ENCODE peak calls at places on chromosomes 13 and 19, in seven cellular contexts. K, Y, U, Q, H, N and W are unnamed samples.

GRCh38 chr19:4622695-4623421 is 16.5 kb upstream of the TNFAIP8L1 start:
- DNase-seq in K (no peak), Y (peak), U (no peak), Q (no peak), H (no peak), N (peak), W (no peak)

GRCh38 chr19:32647361-32647760 is 27.6 kb downstream of the ANKRD27 start:
- DNase-seq in K (no peak), Y (no peak), U (no peak), Q (no peak), H (no peak), N (no peak), W (no peak)

GRCh38 chr19:7203317-7203716 is 90.9 kb downstream of the INSR start:
- DNase-seq in K (no peak), Y (no peak), U (no peak), Q (no peak), H (no peak), N (no peak), W (no peak)

GRCh38 chr19:18612772-18613588 is at the start of gene TMEM59L:
- DNase-seq in K (no peak), Y (peak), U (no peak), Q (no peak), H (no peak), N (peak), W (peak)

GRCh38 chr19:1468274-1469199 is 10.5 kb downstream of the C19orf25 start:
- DNase-seq in K (no peak), Y (no peak), U (no peak), Q (peak), H (no peak), N (no peak), W (no peak)

GRCh38 chr13:89740994-89741678 is 1606.4 kb upstream of the MIR17HG start:
- DNase-seq in K (no peak), Y (no peak), U (no peak), Q (peak), H (no peak), N (no peak), W (no peak)

GRCh38 chr13:28981530-28981929 is 161.4 kb downstream of the MTUS2 start:
- DNase-seq in K (no peak), Y (no peak), U (no peak), Q (no peak), H (no peak), N (no peak), W (no peak)

GRCh38 chr19:46357846-46358583 is 11.1 kb downstream of the PPP5C start:
- DNase-seq in K (no peak), Y (no peak), U (peak), Q (no peak), H (no peak), N (no peak), W (no peak)

GRCh38 chr13:27510082-27510481 is 59.7 kb upstream of the MTIF3 start:
- DNase-seq in K (no peak), Y (no peak), U (no peak), Q (no peak), H (no peak), N (no peak), W (no peak)

GRCh38 chr19:45800009-45800553 is 7.4 kb upstream of the DMWD start:
- DNase-seq in K (no peak), Y (no peak), U (peak), Q (peak), H (peak), N (no peak), W (no peak)

GRCh38 chr13:51629711-51630575 is 45.7 kb downstream of the WDFY2 start:
- DNase-seq in K (no peak), Y (no peak), U (no peak), Q (no peak), H (no peak), N (no peak), W (no peak)

GRCh38 chr19:54388001-54388802 is 23.5 kb upstream of the LAIR1 start:
- DNase-seq in K (peak), Y (peak), U (no peak), Q (no peak), H (no peak), N (no peak), W (peak)

GRCh38 chr13:26255717-26256277 is 1.9 kb downstream of the CDK8 start:
- DNase-seq in K (no peak), Y (no peak), U (peak), Q (peak), H (no peak), N (no peak), W (no peak)

GRCh38 chr19:28164214-28164613 is 1048.7 kb downstream of the UQCRFS1 start:
- DNase-seq in K (no peak), Y (no peak), U (no peak), Q (no peak), H (no peak), N (no peak), W (no peak)

GRCh38 chr13:98890186-98890585 is 87.7 kb downstream of the DOCK9 start:
- DNase-seq in K (no peak), Y (no peak), U (peak), Q (peak), H (peak), N (no peak), W (no peak)

GRCh38 chr19:48393559-48394330 is at the start of gene GRIN2D:
- DNase-seq in K (no peak), Y (peak), U (peak), Q (peak), H (no peak), N (peak), W (peak)

GRCh38 chr19:23527797-23528196 is 132.5 kb upstream of the ZNF91 start:
- DNase-seq in K (peak), Y (peak), U (no peak), Q (no peak), H (peak), N (no peak), W (peak)

GRCh38 chr19:719081-719512 is 10.4 kb downstream of the PALM start:
- DNase-seq in K (no peak), Y (peak), U (no peak), Q (peak), H (no peak), N (peak), W (no peak)

DNA sequence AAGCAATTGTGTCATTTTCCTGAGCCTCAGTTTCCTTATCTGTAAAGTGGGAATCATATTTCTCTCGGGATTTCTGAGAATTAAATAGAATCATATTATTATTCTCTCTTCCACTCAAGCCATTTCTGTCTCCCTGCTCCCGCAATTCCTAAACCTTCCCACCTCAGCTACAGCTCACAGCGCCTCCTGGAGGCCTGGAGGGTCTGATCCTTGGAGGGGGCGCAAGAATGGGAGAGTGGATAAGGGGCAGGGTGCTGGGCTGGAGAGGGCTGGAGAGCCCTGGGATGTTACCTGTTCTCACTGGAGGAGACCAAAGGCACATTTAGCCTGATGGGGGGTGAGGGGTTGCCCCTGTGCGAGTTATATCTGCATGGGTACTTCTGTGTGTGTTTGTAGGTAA is 31.1 kb upstream of the CYP2S1 start:
- DNase-seq in K (no peak), Y (peak), U (no peak), Q (no peak), H (no peak), N (peak), W (no peak)
- TF ChIP-seq CTCF in K (peak), Y (peak), U (no peak), Q (no peak), H (peak), N (peak), W (peak)

DNA sequence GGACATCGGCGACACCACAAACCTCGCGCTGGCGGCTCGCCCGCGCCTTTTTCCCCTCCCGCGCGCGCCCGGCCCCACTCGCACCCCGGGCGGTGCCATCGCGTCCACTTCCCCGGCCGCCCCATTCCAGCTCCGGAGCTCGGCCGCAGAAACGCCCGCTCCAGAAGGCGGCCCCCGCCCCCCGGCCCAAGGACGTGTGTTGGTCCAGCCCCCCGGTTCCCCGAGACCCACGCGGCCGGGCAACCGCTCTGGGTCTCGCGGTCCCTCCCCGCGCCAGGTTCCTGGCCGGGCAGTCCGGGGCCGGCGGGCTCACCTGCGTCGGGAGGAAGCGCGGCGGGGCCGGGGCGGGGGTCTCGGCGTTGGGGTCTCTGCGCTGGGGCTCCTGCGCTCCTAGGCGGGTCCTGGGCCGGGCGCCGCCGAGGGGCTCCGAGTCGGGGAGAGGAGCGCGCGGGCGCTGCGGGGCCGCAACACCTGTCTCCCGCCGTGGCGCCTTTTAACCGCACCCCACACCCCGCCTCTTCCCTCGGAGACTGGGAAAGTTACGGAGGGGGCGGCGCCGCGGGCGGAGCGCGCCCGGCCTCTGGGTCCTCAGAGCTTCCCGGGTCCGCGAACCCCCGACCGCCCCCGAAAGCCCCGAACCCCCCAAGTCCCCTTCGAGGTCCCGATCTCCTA is at the start of gene GJB2:
- DNase-seq in K (peak), Y (peak), U (no peak), Q (no peak), H (no peak), N (no peak), W (peak)
- TF ChIP-seq EZH2 in K (no peak), Y (no peak), U (peak), Q (no peak), H (no peak), N (no peak), W (no peak)

DNA sequence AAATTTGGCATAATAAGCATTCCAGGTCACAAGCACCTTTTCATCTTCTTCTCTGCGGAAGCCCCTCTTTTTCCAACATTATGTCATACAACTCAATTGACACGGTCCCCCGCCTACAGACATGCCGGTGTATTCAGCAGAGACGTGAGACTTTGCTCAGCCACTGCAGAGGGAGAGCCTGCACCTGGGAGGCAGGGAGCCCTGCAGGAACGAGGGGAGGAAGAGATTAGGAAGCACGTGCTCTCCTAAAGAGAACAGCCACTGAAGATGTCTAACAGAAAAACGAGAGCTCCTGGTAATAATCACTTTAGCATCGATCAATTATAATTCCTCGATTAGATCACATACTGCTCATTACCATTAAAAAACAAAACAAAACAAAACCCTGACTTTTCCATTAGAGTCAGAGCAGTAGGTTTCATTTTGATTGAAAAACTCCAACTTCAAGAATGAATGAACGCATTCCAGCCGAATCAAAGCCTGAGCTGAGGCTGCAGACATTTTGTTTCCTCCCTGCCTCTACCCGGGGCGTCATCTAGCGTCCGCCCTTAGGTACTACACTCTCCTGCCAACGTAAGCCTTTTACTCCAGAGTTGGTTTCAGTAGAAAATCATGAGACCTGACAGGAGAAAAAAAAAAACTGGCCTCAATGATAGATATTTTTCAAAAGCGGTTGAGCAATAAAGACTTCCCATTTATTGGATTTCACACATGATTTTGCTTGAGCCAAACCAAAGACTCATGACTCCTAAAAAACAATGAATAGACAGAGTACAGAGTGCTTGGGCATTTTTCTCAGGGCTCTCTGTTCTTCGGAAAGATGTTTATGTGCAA is 194.5 kb downstream of the KATNAL1 start:
- DNase-seq in K (peak), Y (peak), U (peak), Q (peak), H (peak), N (peak), W (peak)
- H3K27ac ChIP-seq in K (no peak), Y (no peak), U (no peak), Q (no peak), H (no peak), N (no peak), W (peak)

GRCh38 chr19:16836115-16836905 is 7.1 kb downstream of the SIN3B start:
- DNase-seq in K (no peak), Y (peak), U (no peak), Q (no peak), H (no peak), N (no peak), W (no peak)
- TF ChIP-seq CTCF in K (no peak), Y (peak), U (no peak), Q (peak), H (no peak), N (peak), W (peak)

DNA sequence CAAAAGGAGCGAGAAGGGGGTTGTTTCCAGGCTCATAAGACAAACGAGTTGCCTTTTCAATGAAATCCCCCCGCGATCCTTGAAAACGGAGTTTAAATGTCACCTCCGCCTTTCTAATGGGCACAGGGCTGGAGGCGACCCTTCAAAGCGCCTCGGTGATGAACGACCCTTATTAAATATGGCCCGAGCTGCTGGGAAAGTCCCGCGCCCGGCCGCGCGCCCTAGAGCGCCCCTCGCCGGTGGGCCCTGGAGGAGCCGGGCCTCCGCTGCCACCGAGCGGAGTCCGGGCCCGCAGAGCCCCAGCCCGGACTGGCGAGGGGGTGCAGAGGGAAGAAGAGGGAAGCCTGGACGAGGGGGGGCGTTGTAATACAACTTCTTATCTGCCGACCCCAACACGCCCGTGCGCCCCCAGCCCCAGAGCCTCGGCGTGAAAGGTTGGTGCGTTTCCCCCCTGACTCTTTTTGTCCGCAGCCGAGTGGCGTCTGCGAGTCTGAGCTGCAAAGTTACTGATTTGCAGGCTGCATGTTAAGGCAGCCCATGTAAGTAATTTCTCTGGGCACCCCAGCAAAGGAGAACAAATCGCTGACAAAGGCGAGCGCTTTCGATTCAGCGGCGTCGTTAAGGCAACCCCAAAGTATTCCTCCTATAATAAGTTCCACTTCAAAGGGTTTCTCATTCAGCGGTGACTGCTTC is 11.9 kb downstream of the ZIC5 start:
- DNase-seq in K (peak), Y (peak), U (no peak), Q (no peak), H (no peak), N (no peak), W (no peak)
- TF ChIP-seq EZH2 in K (no peak), Y (no peak), U (peak), Q (no peak), H (no peak), N (no peak), W (no peak)

GRCh38 chr19:2675892-2676291 is 26.6 kb downstream of the GNG7 start:
- DNase-seq in K (no peak), Y (no peak), U (no peak), Q (no peak), H (no peak), N (no peak), W (no peak)

GRCh38 chr19:2680808-2681207 is 21.7 kb downstream of the GNG7 start:
- DNase-seq in K (no peak), Y (no peak), U (no peak), Q (no peak), H (no peak), N (no peak), W (no peak)

GRCh38 chr19:2678043-2678671 is 24.3 kb downstream of the GNG7 start:
- DNase-seq in K (no peak), Y (no peak), U (no peak), Q (no peak), H (no peak), N (no peak), W (no peak)

GRCh38 chr19:2683430-2683995 is 19.0 kb downstream of the GNG7 start:
- DNase-seq in K (no peak), Y (no peak), U (no peak), Q (no peak), H (no peak), N (no peak), W (no peak)

DNA sequence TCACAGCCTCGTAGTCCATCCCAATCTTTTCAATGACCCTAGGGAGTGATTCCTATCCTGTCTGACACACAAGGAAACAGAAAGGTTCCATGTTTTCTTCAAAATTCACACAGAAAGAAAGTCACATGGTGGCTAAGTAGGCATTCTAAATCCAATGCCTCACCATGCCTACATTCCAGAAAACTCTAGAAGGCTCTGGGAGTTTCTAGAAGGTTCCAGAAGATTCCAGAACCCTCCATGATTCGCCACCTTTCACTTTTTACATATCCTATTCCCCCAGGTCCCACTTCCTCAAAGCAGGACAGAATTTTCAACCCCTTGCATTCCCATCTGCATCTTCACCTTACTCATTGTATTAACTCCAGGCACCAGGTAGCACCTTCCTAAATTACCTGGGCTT is 23.1 kb downstream of the GNG7 start:
- DNase-seq in K (no peak), Y (no peak), U (no peak), Q (no peak), H (no peak), N (no peak), W (no peak)
- H3K27ac ChIP-seq in K (no peak), Y (no peak), U (no peak), Q (no peak), H (no peak), N (no peak), W (no peak)